ENCODE peak calls at places on chromosomes 4 and X, in seven cellular contexts. R, O, L, Q, X, Y and C are unnamed samples.

GRCh38 chr4:151430737-151431457 is 21.9 kb downstream of the FHIP1A start:
- DNase-seq in O (no peak), R (no peak), X (no peak), Y (no peak), L (no peak), Q (no peak), C (no peak)

GRCh38 chrX:134460861-134461218 is 875 bp downstream of the HPRT1 start:
- DNase-seq in O (no peak), X (no peak), R (no peak), L (no peak), Y (no peak), Q (no peak), C (no peak)

GRCh38 chr4:182937268-182938208 is 20.4 kb upstream of the DCTD start:
- DNase-seq in Q (no peak), Y (no peak), X (no peak), L (no peak), R (no peak), O (no peak), C (no peak)

GRCh38 chr4:180134116-180134866 is 2108.9 kb upstream of the TENM3 start:
- DNase-seq in L (no peak), X (no peak), Q (no peak), O (no peak), Y (peak), R (no peak), C (no peak)

GRCh38 chrX:15744181-15744867 is 6.3 kb downstream of the CA5B start:
- DNase-seq in R (no peak), Q (no peak), Y (no peak), L (no peak), X (no peak), O (peak), C (no peak)

GRCh38 chrX:45852884-45853283 is 652.2 kb upstream of the DIPK2B start:
- DNase-seq in R (no peak), Y (no peak), X (no peak), O (no peak), L (no peak), Q (no peak), C (no peak)

GRCh38 chr4:38958453-38958852 is 73.8 kb downstream of the TMEM156 start:
- DNase-seq in O (no peak), X (no peak), Y (no peak), L (no peak), Q (no peak), R (no peak), C (no peak)

GRCh38 chrX:44744828-44745227 is 99.0 kb upstream of the DUSP21 start:
- DNase-seq in Q (no peak), R (no peak), X (no peak), O (no peak), L (no peak), Y (no peak), C (no peak)

GRCh38 chrX:20378291-20378920 is 111.7 kb upstream of the RPS6KA3 start:
- DNase-seq in O (no peak), Q (no peak), L (no peak), X (no peak), Y (peak), R (no peak), C (no peak)

GRCh38 chrX:35561985-35562384 is 236.2 kb upstream of the MAGEB16 start:
- DNase-seq in Y (no peak), L (no peak), X (no peak), R (no peak), O (no peak), Q (no peak), C (no peak)

GRCh38 chr4:74632634-74633033 is 161.7 kb downstream of the BTC start:
- DNase-seq in R (no peak), Y (no peak), O (no peak), Q (no peak), L (no peak), X (peak), C (no peak)

GRCh38 chr4:39469429-39470077 is 10.7 kb downstream of the LIAS start:
- DNase-seq in X (peak), Y (no peak), L (no peak), O (no peak), Q (no peak), R (peak), C (no peak)

GRCh38 chr4:85092536-85092935 is 126.0 kb upstream of the WDFY3 start:
- DNase-seq in O (no peak), R (no peak), Q (no peak), X (no peak), L (no peak), Y (no peak), C (no peak)

GRCh38 chr4:83348074-83348473 is 13.4 kb upstream of the HPSE start:
- DNase-seq in X (no peak), Q (no peak), Y (no peak), O (no peak), R (no peak), L (no peak), C (no peak)

DNA sequence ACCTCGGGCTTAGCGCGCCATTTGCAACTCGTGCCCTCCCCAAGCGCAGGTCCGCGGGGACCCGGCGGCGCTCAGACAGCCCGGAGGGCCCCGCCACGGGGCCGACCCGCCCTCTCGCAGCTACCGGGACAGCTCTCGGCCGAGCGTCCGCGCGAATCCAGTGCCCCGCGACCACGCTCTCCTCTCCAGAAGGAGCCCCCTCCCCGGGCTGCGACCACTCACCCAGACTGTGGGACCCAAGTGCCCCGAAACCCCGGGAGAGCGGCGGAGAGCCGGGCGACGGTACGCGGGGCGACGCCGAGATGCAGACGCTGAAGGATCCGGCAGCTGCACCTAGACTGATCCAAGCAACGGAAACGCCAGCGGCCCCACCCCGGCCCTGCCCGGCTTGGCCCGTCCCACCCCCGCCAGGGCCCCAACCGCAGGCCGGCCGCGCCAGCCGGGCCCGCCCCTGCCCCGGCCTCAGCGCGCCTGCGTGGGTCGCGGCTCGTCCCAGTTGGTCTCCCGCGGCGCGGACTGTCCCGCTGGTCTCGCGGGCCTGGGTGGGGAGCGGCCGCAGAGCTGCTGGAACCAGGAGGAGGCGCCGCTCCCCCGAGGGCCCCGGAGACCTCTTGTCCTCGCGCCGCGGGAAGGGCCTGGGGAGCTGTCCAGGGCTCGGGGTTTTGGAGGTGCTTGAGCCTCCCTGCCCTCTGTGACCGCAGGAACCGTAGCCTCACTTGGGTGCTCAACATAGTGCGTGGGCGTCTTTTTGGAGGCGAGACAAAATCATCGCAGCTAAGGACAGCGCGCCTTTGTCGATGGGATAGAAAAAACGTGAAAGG is at the start of gene ANXA5:
- DNase-seq in R (peak), Y (peak), O (peak), L (peak), X (no peak), Q (peak), C (peak)
- TF ChIP-seq CTCF in R (peak), Y (no peak), O (peak), L (peak), X (no peak), Q (no peak), C (no peak)

DNA sequence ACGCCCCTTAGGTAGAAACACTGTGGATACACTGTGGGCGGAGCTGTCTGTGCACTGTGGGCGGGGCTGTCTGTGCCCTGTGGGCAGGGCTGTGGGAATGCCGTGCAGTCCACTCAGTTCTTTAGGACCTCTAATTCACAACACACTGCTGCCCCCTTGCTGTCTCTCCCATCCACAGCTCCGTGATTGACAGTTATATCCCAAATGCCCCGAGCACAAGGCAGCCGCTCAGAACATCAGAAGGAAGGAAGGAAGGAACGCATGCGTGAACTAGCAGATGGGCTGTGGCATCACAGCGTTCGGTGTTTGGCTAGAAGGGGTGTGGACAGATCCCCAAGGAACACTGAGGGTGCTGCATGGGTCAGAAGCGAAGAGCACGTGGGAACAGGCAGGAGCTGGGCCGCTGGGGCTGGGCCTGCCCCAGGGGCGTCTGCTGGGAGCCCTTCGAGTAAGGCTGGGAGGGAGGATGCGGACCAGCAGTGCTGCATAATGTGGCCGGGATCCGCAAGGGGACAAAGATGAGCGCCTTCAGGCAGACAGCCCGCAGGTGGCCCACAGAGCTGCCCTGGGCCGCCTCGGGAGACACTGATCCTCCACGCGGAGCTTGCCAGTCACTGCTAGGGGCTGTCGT is 29.8 kb downstream of the ACOX3 start:
- DNase-seq in Q (no peak), X (peak), Y (peak), O (peak), R (peak), L (peak), C (no peak)
- TF ChIP-seq CTCF in Q (no peak), X (peak), Y (no peak), O (peak), R (peak), L (peak), C (no peak)

GRCh38 chr4:68577590-68577989 is 1.5 kb upstream of the UGT2B17 start:
- DNase-seq in X (no peak), L (no peak), Q (no peak), R (no peak), O (no peak), Y (no peak), C (no peak)

GRCh38 chr4:68581382-68582338 is 5.5 kb upstream of the UGT2B17 start:
- DNase-seq in R (no peak), L (no peak), X (no peak), Q (no peak), Y (no peak), O (no peak), C (no peak)

GRCh38 chr4:68572653-68573052 is 3.5 kb downstream of the UGT2B17 start:
- DNase-seq in X (no peak), O (no peak), Q (no peak), R (no peak), Y (peak), L (no peak), C (no peak)

GRCh38 chr4:68575081-68575480 is 1.0 kb downstream of the UGT2B17 start:
- DNase-seq in L (no peak), Q (no peak), X (no peak), Y (no peak), R (no peak), O (no peak), C (no peak)

GRCh38 chr4:68576272-68577100 is at the start of gene UGT2B17:
- DNase-seq in O (no peak), L (no peak), R (no peak), X (no peak), Y (no peak), Q (no peak), C (no peak)
- TF ChIP-seq CTCF in O (no peak), L (no peak), R (no peak), X (no peak), Y (no peak), Q (no peak), C (no peak)

GRCh38 chr4:173171987-173172386 is 3.4 kb downstream of the GALNT7 start:
- DNase-seq in Y (no peak), L (no peak), X (no peak), O (no peak), Q (no peak), R (no peak), C (no peak)

GRCh38 chr4:173169178-173169427 is 492 bp downstream of the GALNT7 start:
- DNase-seq in R (no peak), Q (no peak), Y (no peak), L (no peak), O (no peak), X (no peak), C (no peak)

GRCh38 chr4:173170210-173170778 is 1.7 kb downstream of the GALNT7 start:
- DNase-seq in Y (no peak), Q (no peak), L (no peak), R (no peak), O (no peak), X (no peak), C (no peak)

GRCh38 chr4:173169428-173170209 is 1.0 kb downstream of the GALNT7 start:
- DNase-seq in Q (peak), L (peak), X (peak), O (peak), R (peak), Y (peak), C (peak)

GRCh38 chr4:173171098-173171497 is 2.5 kb downstream of the GALNT7 start:
- DNase-seq in Q (no peak), L (no peak), Y (no peak), X (no peak), O (no peak), R (no peak), C (no peak)
- TF ChIP-seq CTCF in Q (no peak), L (peak), Y (peak), X (peak), O (no peak), R (peak), C (no peak)

DNA sequence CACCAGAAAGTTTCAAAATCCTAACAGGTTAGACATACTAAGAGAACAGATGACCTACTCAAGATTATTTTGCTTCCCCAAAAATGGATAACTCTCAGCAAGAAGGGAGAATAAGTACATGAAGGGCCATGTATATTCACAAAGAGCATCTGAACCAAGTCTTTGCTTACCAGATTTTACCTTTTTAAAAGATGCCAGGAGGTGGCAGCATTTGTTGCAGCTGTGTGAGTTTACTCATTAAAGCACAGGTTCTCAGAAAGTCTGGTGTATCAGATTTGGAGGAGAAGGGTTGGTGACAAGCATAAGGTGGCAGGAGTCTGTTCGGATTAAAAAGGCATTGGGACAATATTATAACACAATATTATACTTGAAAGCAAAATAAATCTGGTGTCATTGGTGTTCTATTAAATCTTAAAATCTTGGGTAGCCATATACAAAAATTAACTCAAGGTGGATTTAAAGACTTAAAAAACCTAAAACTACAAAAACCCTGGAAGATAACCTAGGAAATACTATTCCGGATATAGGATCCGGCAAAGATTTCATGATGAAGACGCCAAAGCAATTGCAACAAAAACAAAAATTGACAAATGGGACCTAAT is 51.3 kb upstream of the NFKB1 start:
- DNase-seq in L (no peak), R (peak), Y (peak), O (no peak), Q (peak), X (peak), C (no peak)
- TF ChIP-seq CTCF in L (peak), R (peak), Y (peak), O (peak), Q (peak), X (peak), C (no peak)

GRCh38 chr4:81084029-81084428 is 53.5 kb downstream of the BMP3 start:
- DNase-seq in Y (no peak), X (no peak), R (no peak), L (no peak), O (no peak), Q (no peak), C (no peak)
- TF ChIP-seq CTCF in Y (peak), X (no peak), R (no peak), L (no peak), O (no peak), Q (no peak), C (no peak)

DNA sequence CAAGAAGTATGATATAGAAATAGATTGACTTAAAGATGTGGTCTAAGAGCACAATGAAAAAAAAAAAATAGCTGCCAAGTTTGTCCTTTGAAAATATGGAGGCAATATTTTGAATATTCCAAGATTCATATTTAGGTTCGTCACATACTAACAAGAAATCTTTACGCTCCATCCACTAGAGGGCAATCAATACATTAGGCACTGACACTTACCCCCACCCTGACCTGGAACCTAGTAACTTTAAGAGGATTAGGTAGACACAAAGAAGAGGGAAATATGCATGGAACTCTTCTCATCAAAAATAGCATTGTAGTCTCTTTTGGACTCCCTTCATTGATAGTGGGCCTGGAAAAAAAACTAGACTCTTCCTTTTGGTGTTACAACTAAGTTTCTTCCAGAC is 1108.1 kb downstream of the PCDH19 start:
- DNase-seq in R (no peak), O (no peak), X (peak), Q (no peak), Y (no peak), L (no peak), C (no peak)
- TF ChIP-seq CTCF in R (peak), O (peak), X (peak), Q (no peak), Y (no peak), L (no peak), C (no peak)